ENCODE peak calls at places on chromosomes 12 and 14, in seven cellular contexts. E is effector memory CD8-positive, alpha-beta T cell; Z is WTC11; K is upper lobe of right lung; T is GM04504; X is NCI-H226; G is pons. A is an unnamed sample.

GRCh38 chr14:96039633-96040311 is 610 bp downstream of the C14orf132 start:
- DNase-seq in T (peak; percentile 8), E (no peak), K (peak; percentile 73), X (no peak), G (peak; percentile 53), Z (peak; percentile 44), A (peak; percentile 10)

GRCh38 chr14:90642239-90642717 is 174.0 kb downstream of the TTC7B start:
- DNase-seq in K (no peak), G (peak; percentile 79), E (no peak), X (no peak), Z (peak; percentile 31), T (no peak), A (no peak)

GRCh38 chr14:59632381-59632780 is 55.8 kb upstream of the CCDC175 start:
- DNase-seq in X (peak; percentile 18), Z (peak; percentile 64), G (no peak), E (no peak), T (no peak), K (no peak), A (no peak)

GRCh38 chr14:104856869-104857860 is 7.9 kb upstream of the CEP170B start:
- DNase-seq in X (no peak), Z (no peak), T (no peak), G (peak; percentile 90), E (no peak), K (peak; percentile 17), A (no peak)

GRCh38 chr14:104754213-104754851 is 1.4 kb downstream of the SIVA1 start:
- DNase-seq in X (no peak), E (no peak), K (no peak), G (no peak), T (no peak), Z (no peak), A (no peak)

GRCh38 chr14:92558319-92558718 is 44.7 kb downstream of the RIN3 start:
- DNase-seq in K (no peak), X (no peak), Z (no peak), G (no peak), T (no peak), E (no peak), A (no peak)

GRCh38 chr12:20555771-20556170 is 139.4 kb upstream of the SLCO1C1 start:
- DNase-seq in Z (no peak), X (no peak), T (no peak), K (no peak), G (no peak), E (no peak), A (no peak)

GRCh38 chr14:89284368-89285058 is 132.5 kb downstream of the FOXN3 start:
- DNase-seq in K (no peak), T (no peak), X (no peak), Z (no peak), G (no peak), E (no peak), A (no peak)

GRCh38 chr14:25049559-25050493 is at the start of gene STXBP6:
- DNase-seq in E (no peak), K (peak; percentile 83), G (peak; percentile 74), T (no peak), Z (peak; percentile 74), X (peak; percentile 75), A (no peak)

GRCh38 chr14:69358966-69359365 is 39.1 kb downstream of the ERH start:
- DNase-seq in Z (no peak), E (no peak), G (no peak), K (no peak), T (no peak), X (no peak), A (no peak)

GRCh38 chr12:49947593-49948226 is 2.8 kb upstream of the AQP2 start:
- DNase-seq in G (no peak), E (no peak), X (no peak), Z (no peak), T (no peak), K (no peak), A (no peak)

GRCh38 chr12:52121848-52122838 is 42.6 kb downstream of the SMIM41 start:
- DNase-seq in E (peak; percentile 49), K (peak; percentile 82), X (peak; percentile 27), Z (peak; percentile 84), G (peak; percentile 28), T (no peak), A (no peak)

GRCh38 chr12:12681061-12681765 is 14.8 kb downstream of the GPR19 start:
- DNase-seq in E (no peak), X (no peak), T (no peak), K (no peak), Z (no peak), G (no peak), A (no peak)

GRCh38 chr12:23860019-23860418 is 89.5 kb downstream of the SOX5 start:
- DNase-seq in E (no peak), K (no peak), Z (no peak), G (no peak), X (no peak), T (no peak), A (no peak)

GRCh38 chr12:42960087-42960527 is 370.6 kb upstream of the PRICKLE1 start:
- DNase-seq in X (peak; percentile 91), K (no peak), G (no peak), T (no peak), Z (no peak), E (no peak), A (no peak)

A was measured in naive thymus-derived CD4-positive, alpha-beta T cell.